ENCODE peak calls at places on chromosomes 5 and 9, in eight cellular contexts. O is fibroblast of lung, U is tibial artery, N is stomach, X is K562, V is left ventricle myocardium inferior, Q is HCT116, K is heart left ventricle. L is an unnamed sample.

GRCh38 chr5:91280942-91281269 is 102.2 kb downstream of the ARRDC3 start:
- DNase-seq in O (no peak), U (no peak), N (no peak), X (no peak), V (no peak), Q (peak; percentile 18), K (no peak), L (no peak)

GRCh38 chr5:67809589-67809988 is 406.0 kb upstream of the PIK3R1 start:
- DNase-seq in O (no peak), U (no peak), N (no peak), X (no peak), V (no peak), Q (no peak), K (no peak), L (no peak)

GRCh38 chr5:139193928-139194327 is 4.2 kb downstream of the SIL1 start:
- DNase-seq in O (peak; percentile 10), U (no peak), N (no peak), X (no peak), V (no peak), Q (no peak), K (no peak), L (no peak)

GRCh38 chr5:65588694-65589093 is 25.6 kb downstream of the PPWD1 start:
- DNase-seq in O (no peak), U (no peak), N (no peak), X (no peak), V (no peak), Q (no peak), K (no peak), L (no peak)

GRCh38 chr5:158456756-158457155 is 597.8 kb upstream of the CLINT1 start:
- DNase-seq in O (peak; percentile 97), U (peak; percentile 39), N (no peak), X (no peak), V (no peak), Q (no peak), K (no peak), L (no peak)

GRCh38 chr9:136010615-136011341 is 49.6 kb upstream of the UBAC1 start:
- DNase-seq in O (no peak), U (no peak), N (no peak), X (no peak), V (peak; percentile 18), Q (no peak), K (no peak), L (no peak)

GRCh38 chr5:59608745-59609144 is 284.8 kb downstream of the PDE4D start:
- DNase-seq in O (peak; percentile 22), U (no peak), N (no peak), X (no peak), V (no peak), Q (no peak), K (no peak), L (no peak)

GRCh38 chr5:87951661-87952060 is 317.0 kb downstream of the TMEM161B start:
- DNase-seq in O (no peak), U (no peak), N (no peak), X (no peak), V (no peak), Q (no peak), K (no peak), L (no peak)

GRCh38 chr9:112864413-112864812 is 26.3 kb downstream of the SLC46A2 start:
- DNase-seq in O (no peak), U (no peak), N (no peak), X (no peak), V (no peak), Q (no peak), K (no peak), L (no peak)

GRCh38 chr5:140258016-140258415 is 44.9 kb downstream of the PFDN1 start:
- DNase-seq in O (peak; percentile 22), U (no peak), N (no peak), X (no peak), V (no peak), Q (no peak), K (no peak), L (no peak)

GRCh38 chr5:81397169-81397568 is 3.2 kb upstream of the ACOT12 start:
- DNase-seq in O (peak; percentile 48), U (no peak), N (no peak), X (no peak), V (no peak), Q (no peak), K (peak; percentile 18), L (no peak)

GRCh38 chr5:11504794-11505193 is 399.5 kb downstream of the CTNND2 start:
- DNase-seq in O (no peak), U (no peak), N (no peak), X (no peak), V (no peak), Q (no peak), K (no peak), L (no peak)

GRCh38 chr9:96513622-96514021 is 63.7 kb downstream of the HABP4 start:
- DNase-seq in O (peak; percentile 51), U (no peak), N (no peak), X (no peak), V (no peak), Q (no peak), K (no peak), L (no peak)

GRCh38 chr9:123353041-123353440 is 3.0 kb upstream of the CRB2 start:
- DNase-seq in O (no peak), U (no peak), N (peak; percentile 54), X (no peak), V (no peak), Q (no peak), K (no peak), L (no peak)

GRCh38 chr9:4080889-4081548 is 218.8 kb downstream of the GLIS3 start:
- DNase-seq in O (peak; percentile 63), U (no peak), N (no peak), X (no peak), V (no peak), Q (no peak), K (no peak), L (no peak)

GRCh38 chr5:76083555-76084495 is 642 bp downstream of the SV2C start:
- DNase-seq in O (no peak), U (no peak), N (no peak), X (no peak), V (no peak), Q (no peak), K (no peak), L (no peak)

GRCh38 chr9:126688617-126689016 is 74.9 kb downstream of the LMX1B start:
- DNase-seq in O (no peak), U (no peak), N (no peak), X (no peak), V (no peak), Q (no peak), K (no peak), L (no peak)

GRCh38 chr9:91273853-91274552 is 87.7 kb downstream of the AUH start:
- DNase-seq in O (peak; percentile 65), U (no peak), N (no peak), X (peak; percentile 17), V (no peak), Q (peak; percentile 8), K (no peak), L (no peak)

GRCh38 chr9:120579139-120579749 is 723 bp downstream of the CDK5RAP2 start:
- DNase-seq in O (no peak), U (no peak), N (no peak), X (peak; percentile 48), V (no peak), Q (no peak), K (no peak), L (no peak)

GRCh38 chr5:6236170-6236793 is 142.1 kb downstream of the MED10 start:
- DNase-seq in O (no peak), U (no peak), N (no peak), X (no peak), V (no peak), Q (no peak), K (no peak), L (no peak)

GRCh38 chr5:14505310-14506140 is 76.1 kb upstream of the OTULINL start:
- DNase-seq in O (no peak), U (no peak), N (no peak), X (peak; percentile 44), V (no peak), Q (no peak), K (no peak), L (no peak)
- H3K36me3 ChIP-seq in O (peaks cover 54% of the 10 kb centered on the region), U (peaks cover 61% of the 10 kb centered on the region), N (peaks cover 87% of the 10 kb centered on the region), X (no peaks in the 10 kb centered on the region), V (peaks cover 83% of the 10 kb centered on the region), Q (peaks cover 21% of the 10 kb centered on the region), K (peaks cover 95% of the 10 kb centered on the region), L (no peaks in the 10 kb centered on the region)

DNA sequence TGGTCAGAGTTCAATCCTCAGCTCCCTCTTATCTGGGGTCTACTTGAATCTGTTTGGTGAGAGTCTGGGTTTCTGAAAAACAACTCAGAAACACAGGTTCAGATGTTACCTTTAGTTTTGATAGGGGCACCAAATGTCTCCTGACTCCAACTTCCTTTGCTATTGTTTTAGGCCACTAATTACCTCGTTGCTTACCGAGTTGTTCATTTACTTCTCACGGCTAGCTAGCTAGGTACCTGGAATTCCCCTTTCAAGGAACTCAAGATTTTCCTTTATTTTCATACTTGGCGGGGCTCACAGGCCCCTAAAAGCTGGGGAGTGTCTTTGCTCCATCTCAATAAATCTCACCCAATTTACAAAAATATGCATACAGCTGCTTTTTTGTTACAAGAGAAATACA is 111.4 kb downstream of the SLC28A3 start:
- DNase-seq in O (no peak), U (no peak), N (no peak), X (no peak), V (no peak), Q (no peak), K (no peak), L (no peak)
- H3K4me1 ChIP-seq in O (no peaks in the 10 kb centered on the region), U (no peaks in the 10 kb centered on the region), N (no peaks in the 10 kb centered on the region), X (no peaks in the 10 kb centered on the region), V (peaks cover 31% of the 10 kb centered on the region), Q (no peaks in the 10 kb centered on the region), K (peaks cover 4% of the 10 kb centered on the region), L (no peaks in the 10 kb centered on the region)

DNA sequence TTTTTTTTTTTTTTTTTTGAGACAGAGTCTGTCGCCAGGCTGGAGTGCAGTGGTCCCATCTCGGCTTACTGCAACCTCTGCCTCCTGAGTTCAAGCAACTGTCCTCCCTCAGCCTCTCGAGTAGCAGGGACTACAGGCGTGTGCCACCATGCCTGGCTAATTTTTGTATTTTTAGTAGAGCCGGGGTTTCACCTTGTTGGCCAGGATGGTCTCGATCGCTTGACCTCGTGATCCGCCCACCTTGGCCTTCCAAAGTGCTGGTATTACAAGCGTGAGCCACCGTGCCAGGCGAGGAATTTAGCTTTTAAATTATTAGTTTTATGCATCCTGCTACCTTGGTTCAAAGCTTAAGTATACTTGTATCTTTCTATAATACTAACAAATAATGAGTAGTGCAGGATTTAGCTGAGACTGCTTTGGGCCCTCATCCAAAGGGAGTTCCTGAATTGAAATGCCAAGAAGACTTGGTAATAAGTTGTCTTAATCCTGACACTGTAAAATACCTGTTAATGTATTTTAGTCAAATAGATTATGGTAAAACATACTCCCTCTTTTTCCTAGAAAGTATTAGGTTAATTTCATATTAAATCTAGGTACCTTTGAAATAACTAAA is 5.0 kb downstream of the CDC42SE2 start:
- DNase-seq in O (peak; percentile 38), U (no peak), N (no peak), X (no peak), V (no peak), Q (no peak), K (no peak), L (no peak)
- H3K4me3 ChIP-seq in O (no peak overlapping the region), U (no peak overlapping the region), N (no peak overlapping the region), X (no peak overlapping the region), V (no peak overlapping the region), Q (no peak overlapping the region), K (no peak overlapping the region), L (no peak overlapping the region)

DNA sequence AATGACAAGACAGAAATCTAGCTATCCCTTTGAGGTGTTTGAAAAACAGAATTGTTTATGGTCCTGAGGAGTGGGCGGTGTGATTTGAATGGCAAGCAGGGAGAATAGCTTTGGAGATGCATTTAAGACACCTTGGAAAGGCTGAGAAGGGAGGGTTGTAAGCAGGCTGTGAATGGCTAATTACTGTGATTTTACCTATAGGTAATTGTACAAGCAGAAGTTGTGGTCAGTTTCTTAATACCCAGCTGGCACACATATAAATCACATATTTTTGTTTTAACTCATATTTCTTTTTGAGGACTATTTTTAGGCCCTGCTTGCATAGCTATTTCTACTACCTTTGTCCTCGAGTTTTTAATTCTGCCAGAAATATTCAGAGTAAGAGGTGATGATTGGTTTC is 248.6 kb downstream of the KDM4C start:
- DNase-seq in O (no peak), U (no peak), N (no peak), X (no peak), V (no peak), Q (no peak), K (no peak), L (no peak)
- H3K36me3 ChIP-seq in O (no peaks in the 10 kb centered on the region), U (peaks cover 25% of the 10 kb centered on the region), N (peaks cover 39% of the 10 kb centered on the region), X (peaks cover 12% of the 10 kb centered on the region), V (peaks cover 31% of the 10 kb centered on the region), Q (peaks cover 5% of the 10 kb centered on the region), K (peaks cover 14% of the 10 kb centered on the region), L (peaks cover 29% of the 10 kb centered on the region)

L was measured in CD4-positive, alpha-beta memory T cell.